ENCODE peak calls at places on chromosomes 3 and 15, in nine cellular contexts. H is stomach; P is activated T-cell treated with anti-CD3 and anti-CD28 coated beads, Interleukin-2, amount 50 U/mL, for 72 hours; L is mesenchymal stem cell; Q is central memory CD4-positive, alpha-beta T cell; G is fibroblast of mammary gland; O is pulmonary artery endothelial cell; K is stimulated activated naive CD8-positive, alpha-beta T cell treated with anti-CD3 and anti-CD28 coated beads, Interleukin-15, amount 100 ng/mL, for 72 hours; V is LoVo. Z is an unnamed sample.

GRCh38 chr15:67937153-67937761 is 97.4 kb upstream of the RNU6-1 start:
- DNase-seq in H (no peak), P (no peak), L (no peak), Q (no peak), G (no peak), O (no peak), K (no peak), V (no peak), Z (no peak)

GRCh38 chr3:196431193-196432136 is 762 bp downstream of the UBXN7 start:
- DNase-seq in H (no peak), P (peak), L (peak), Q (peak), G (peak), O (no peak), K (peak), V (peak), Z (peak)

GRCh38 chr15:61205427-61205826 is 23.7 kb downstream of the RORA start:
- DNase-seq in H (no peak), P (no peak), L (no peak), Q (no peak), G (peak), O (no peak), K (no peak), V (no peak), Z (no peak)

GRCh38 chr15:80777137-80777536 is 2.0 kb upstream of the CEMIP start:
- DNase-seq in H (no peak), P (no peak), L (peak), Q (no peak), G (peak), O (peak), K (no peak), V (peak), Z (no peak)

GRCh38 chr15:92091155-92091734 is 237.7 kb downstream of the SLCO3A1 start:
- DNase-seq in H (peak), P (no peak), L (no peak), Q (no peak), G (peak), O (no peak), K (no peak), V (peak), Z (no peak)

GRCh38 chr15:101207867-101208288 is 44.0 kb downstream of the CHSY1 start:
- DNase-seq in H (peak), P (no peak), L (peak), Q (no peak), G (peak), O (no peak), K (no peak), V (no peak), Z (no peak)

GRCh38 chr15:88609344-88609743 is 11.8 kb upstream of the AEN start:
- DNase-seq in H (no peak), P (no peak), L (no peak), Q (no peak), G (no peak), O (no peak), K (no peak), V (no peak), Z (no peak)

GRCh38 chr15:31590609-31591008 is 264.0 kb downstream of the KLF13 start:
- DNase-seq in H (no peak), P (no peak), L (no peak), Q (no peak), G (no peak), O (no peak), K (no peak), V (no peak), Z (no peak)

GRCh38 chr3:69791111-69791510 is 51.8 kb downstream of the MITF start:
- DNase-seq in H (peak), P (no peak), L (peak), Q (no peak), G (peak), O (no peak), K (no peak), V (no peak), Z (no peak)

GRCh38 chr3:27666708-27667107 is 55.4 kb downstream of the EOMES start:
- DNase-seq in H (no peak), P (no peak), L (peak), Q (no peak), G (peak), O (no peak), K (no peak), V (no peak), Z (no peak)

GRCh38 chr3:87351913-87352312 is 75.5 kb upstream of the POU1F1 start:
- DNase-seq in H (no peak), P (no peak), L (no peak), Q (no peak), G (no peak), O (no peak), K (no peak), V (no peak), Z (no peak)

GRCh38 chr15:25864966-25865365 is 1.8 kb upstream of the ATP10A start:
- DNase-seq in H (no peak), P (no peak), L (no peak), Q (no peak), G (peak), O (no peak), K (no peak), V (no peak), Z (no peak)

GRCh38 chr3:149590691-149591441 is 67.0 kb downstream of the WWTR1 start:
- DNase-seq in H (no peak), P (no peak), L (no peak), Q (no peak), G (no peak), O (no peak), K (no peak), V (no peak), Z (no peak)

GRCh38 chr3:129345971-129346370 is 67.3 kb downstream of the HMCES start:
- DNase-seq in H (no peak), P (no peak), L (no peak), Q (no peak), G (no peak), O (no peak), K (no peak), V (no peak), Z (no peak)

GRCh38 chr3:94694894-94695293 is 632.0 kb downstream of the NSUN3 start:
- DNase-seq in H (no peak), P (no peak), L (no peak), Q (no peak), G (no peak), O (no peak), K (no peak), V (no peak), Z (no peak)

GRCh38 chr15:42034628-42035177 is 13.9 kb upstream of the PLA2G4E start:
- DNase-seq in H (no peak), P (no peak), L (no peak), Q (no peak), G (no peak), O (no peak), K (no peak), V (no peak), Z (no peak)

Z was measured in pancreas.